ENCODE peak calls at places on chromosomes 1 and 21, in eight cellular contexts. N is PC-3, J is neural progenitor cell, Z is OCI-LY7, K is hepatocyte, Y is HCT116, L is SK-N-SH, U is MM.1S. A is an unnamed sample.

GRCh38 chr1:60227581-60228252 is 154.1 kb upstream of the C1orf87 start:
- DNase-seq in K (no peak), U (no peak), Y (peak; percentile 7), L (no peak), Z (no peak), N (no peak), J (no peak), A (no peak)

GRCh38 chr1:185880779-185881333 is 146.7 kb downstream of the HMCN1 start:
- DNase-seq in L (no peak), Z (no peak), J (no peak), K (no peak), U (no peak), Y (no peak), N (no peak), A (no peak)

GRCh38 chr1:14242145-14242544 is 356.3 kb upstream of the KAZN start:
- DNase-seq in Y (no peak), Z (no peak), U (no peak), N (no peak), K (no peak), L (no peak), J (no peak), A (no peak)

GRCh38 chr1:154867841-154868610 is 2.1 kb downstream of the KCNN3 start:
- DNase-seq in J (peak; percentile 50), L (no peak), U (no peak), N (no peak), Z (no peak), K (no peak), Y (no peak), A (peak; percentile 41)

GRCh38 chr1:44377925-44378784 is 23.1 kb upstream of the ERI3 start:
- DNase-seq in U (peak; percentile 50), Y (peak; percentile 32), N (peak; percentile 76), L (peak; percentile 43), Z (peak; percentile 56), J (peak; percentile 86), K (peak; percentile 72), A (peak; percentile 95)

GRCh38 chr1:68954841-68955240 is 458.0 kb upstream of the DEPDC1 start:
- DNase-seq in J (no peak), K (no peak), Z (no peak), N (peak; percentile 17), U (no peak), L (no peak), Y (no peak), A (no peak)

GRCh38 chr1:173149887-173150286 is 57.2 kb downstream of the TNFSF4 start:
- DNase-seq in K (peak; percentile 41), Y (no peak), U (no peak), Z (no peak), N (peak; percentile 47), J (no peak), L (no peak), A (no peak)

GRCh38 chr1:9542425-9542824 is 3.2 kb downstream of the SLC25A33 start:
- DNase-seq in U (no peak), Z (no peak), Y (no peak), N (peak; percentile 34), L (no peak), K (peak; percentile 44), J (no peak), A (no peak)

GRCh38 chr21:23801292-23801691 is 1806.0 kb downstream of the MRPL39 start:
- DNase-seq in J (no peak), L (no peak), U (no peak), Y (no peak), N (no peak), Z (no peak), K (no peak), A (no peak)

GRCh38 chr1:160376525-160377131 is 9.8 kb downstream of the NHLH1 start:
- DNase-seq in U (peak; percentile 51), K (peak; percentile 74), J (peak; percentile 85), Y (peak; percentile 61), N (peak; percentile 78), L (peak; percentile 79), Z (peak; percentile 81), A (peak; percentile 92)

GRCh38 chr1:98051065-98051675 is 130.3 kb upstream of the DPYD start:
- DNase-seq in N (peak; percentile 94), U (peak; percentile 53), L (peak; percentile 53), Z (peak; percentile 61), J (peak; percentile 82), K (peak; percentile 78), Y (peak; percentile 51), A (peak; percentile 82)

DNA sequence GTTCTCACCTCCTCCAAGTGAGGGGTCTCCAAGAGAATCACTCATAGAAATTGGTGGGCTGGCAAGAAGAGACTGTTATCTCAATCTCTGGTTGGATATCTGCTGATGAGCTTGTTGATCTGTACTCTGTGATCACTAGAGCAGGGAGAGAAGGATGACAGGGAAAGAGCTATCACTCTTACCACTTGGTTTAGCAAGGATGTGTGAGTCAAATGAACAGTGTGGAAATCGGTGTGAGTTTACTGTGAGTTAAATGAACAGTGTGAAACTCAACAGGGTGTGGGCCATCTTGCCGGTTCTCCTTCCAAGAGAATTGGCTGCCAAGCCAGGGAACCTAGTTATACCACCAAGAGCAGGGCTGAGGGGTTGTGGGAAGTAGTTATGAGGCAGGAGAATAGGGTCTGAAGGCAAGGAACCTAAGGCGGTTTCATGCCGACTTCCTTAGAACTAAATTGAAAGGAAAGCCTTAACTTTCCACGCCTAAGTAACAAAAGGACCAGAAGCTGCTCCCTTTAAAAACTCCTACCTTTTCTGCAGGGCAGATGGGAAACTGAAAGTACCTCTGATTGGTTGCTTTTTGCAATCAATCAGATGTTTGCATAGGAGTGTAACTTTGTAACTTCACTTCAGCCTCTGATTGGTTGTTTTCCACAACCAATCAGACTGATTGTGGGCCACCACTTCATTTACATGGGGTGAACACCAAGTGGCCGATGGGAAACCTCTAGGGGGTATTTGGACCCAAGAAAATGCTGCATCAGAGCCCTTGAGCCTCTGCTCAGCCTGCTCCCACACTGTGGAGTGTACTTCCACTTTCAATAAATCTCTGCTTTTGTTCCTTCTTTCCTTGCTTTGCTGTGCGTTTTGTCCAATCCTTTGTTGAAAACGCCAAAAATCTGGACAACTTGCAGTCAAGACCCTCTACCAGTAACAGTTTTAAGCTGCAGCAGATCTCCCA is 33.0 kb upstream of the CD1D start:
- DNase-seq in Z (no peak), L (no peak), J (no peak), N (no peak), U (peak; percentile 28), K (no peak), Y (no peak), A (no peak)
- H3K27ac ChIP-seq in Z (no peak overlapping the region), L (no peak overlapping the region), J (no peak overlapping the region), N (no peak overlapping the region), U (no peak overlapping the region), K (no peak overlapping the region), Y (no peak overlapping the region), A (no peak overlapping the region)

DNA sequence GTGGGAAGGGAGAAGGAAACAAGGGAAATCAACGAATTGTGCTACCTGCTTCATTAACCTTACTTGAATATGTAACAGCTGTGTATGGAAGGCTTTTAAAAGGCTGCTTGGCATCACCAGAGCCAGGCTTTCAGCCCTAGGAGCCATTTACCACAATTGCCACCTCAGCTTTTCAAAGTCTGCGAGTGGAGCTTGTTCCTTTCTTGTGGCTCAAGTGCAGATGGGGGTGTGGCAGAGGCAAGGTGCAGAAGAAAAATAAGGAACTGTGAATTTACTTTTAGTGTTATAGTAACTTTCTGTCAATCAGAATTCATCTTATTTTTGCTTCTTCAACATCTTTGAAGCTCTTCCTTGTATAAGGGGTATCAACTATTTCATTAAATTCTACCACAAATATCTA is 17.6 kb downstream of the CLCA2 start:
- DNase-seq in Y (no peak), Z (no peak), N (no peak), L (no peak), J (no peak), U (peak; percentile 75), K (no peak), A (no peak)
- TF ChIP-seq EZH2phosphoT487 in Y (no peak), Z (no peak), N (no peak), L (no peak), J (no peak), U (no peak), K (no peak), A (no peak)

GRCh38 chr1:66282343-66282852 is 251.6 kb upstream of the SGIP1 start:
- DNase-seq in J (no peak), K (no peak), Z (peak; percentile 85), L (no peak), N (peak; percentile 40), U (peak; percentile 99), Y (peak; percentile 68), A (no peak)
- TF ChIP-seq CTCF in J (no peak), K (no peak), Z (peak; percentile 62), L (no peak), N (no peak), U (peak; percentile 40), Y (no peak), A (no peak)

GRCh38 chr1:153607381-153607780 is 5.6 kb downstream of the S100A16 start:
- DNase-seq in N (no peak), Y (no peak), L (no peak), J (no peak), U (no peak), Z (no peak), K (no peak), A (no peak)

GRCh38 chr1:153608742-153609584 is 4.0 kb downstream of the S100A16 start:
- DNase-seq in Z (no peak), K (peak; percentile 79), N (peak; percentile 99), Y (peak; percentile 90), L (no peak), J (peak; percentile 77), U (no peak), A (peak; percentile 83)

GRCh38 chr1:153606194-153606593 is 6.7 kb downstream of the S100A16 start:
- DNase-seq in U (no peak), L (no peak), N (no peak), Y (no peak), Z (no peak), K (no peak), J (no peak), A (no peak)

GRCh38 chr1:153609585-153609907 is 3.4 kb downstream of the S100A16 start:
- DNase-seq in Z (no peak), J (no peak), Y (no peak), L (no peak), N (no peak), U (no peak), K (no peak), A (no peak)

GRCh38 chr1:153608089-153608672 is 4.8 kb downstream of the S100A16 start:
- DNase-seq in Z (no peak), U (no peak), K (no peak), J (no peak), Y (no peak), N (peak; percentile 72), L (no peak), A (peak; percentile 39)
- H3K27ac ChIP-seq in Z (no peak overlapping the region), U (no peak overlapping the region), K (peak overlapping the region; percentile 93), J (no peak overlapping the region), Y (peak overlapping the region; percentile 72), N (peak overlapping the region; percentile 100), L (peak overlapping the region; percentile 84), A (no peak overlapping the region)

GRCh38 chr1:56031011-56031410 is 548.4 kb downstream of the PLPP3 start:
- DNase-seq in N (no peak), U (no peak), K (no peak), L (no peak), Z (no peak), J (no peak), Y (no peak), A (no peak)

GRCh38 chr1:56025942-56026341 is 553.4 kb downstream of the PLPP3 start:
- DNase-seq in L (no peak), J (no peak), K (peak; percentile 29), N (peak; percentile 70), Y (no peak), U (no peak), Z (no peak), A (no peak)

GRCh38 chr1:56029329-56030003 is 549.9 kb downstream of the PLPP3 start:
- DNase-seq in U (no peak), K (peak; percentile 51), L (no peak), N (peak; percentile 12), Z (no peak), J (no peak), Y (no peak), A (peak; percentile 2)

GRCh38 chr1:56028879-56029278 is 550.5 kb downstream of the PLPP3 start:
- DNase-seq in L (no peak), Z (no peak), U (no peak), J (no peak), K (no peak), N (no peak), Y (no peak), A (no peak)

GRCh38 chr1:56028244-56028643 is 551.1 kb downstream of the PLPP3 start:
- DNase-seq in Z (no peak), N (no peak), J (no peak), L (no peak), Y (no peak), U (no peak), K (no peak), A (no peak)
- TF ChIP-seq EZH2phosphoT487 in Z (no peak), N (no peak), J (no peak), L (no peak), Y (no peak), U (no peak), K (no peak), A (no peak)